ENCODE peak calls at places on chromosomes 16 and 17, in nine cellular contexts. Q is stimulated activated CD4-positive, alpha-beta T cell treated with anti-CD3 and anti-CD28 coated beads, TNF-alpha, amount 100 ng/mL, for 48 hours; R is EL; B is GM10248; T is body of pancreas; H is mucosa of gallbladder; G is LHCN-M2; D is activated naive CD4-positive, alpha-beta T cell treated with Interleukin-2 at 50 U/mL for 16 hours; A is NCI-H2171. X is an unnamed sample.

GRCh38 chr16:56233795-56234566 is 42.7 kb downstream of the GNAO1 start:
- DNase-seq in Q (no peak), R (no peak), B (no peak), T (no peak), H (no peak), G (no peak), D (no peak), A (no peak), X (no peak)

GRCh38 chr17:9472094-9472493 is 103.5 kb downstream of the STX8 start:
- DNase-seq in Q (no peak), R (peak; percentile 40), B (no peak), T (no peak), H (no peak), G (peak; percentile 75), D (no peak), A (no peak), X (no peak)

GRCh38 chr16:53417011-53417410 is 17.3 kb upstream of the RBL2 start:
- DNase-seq in Q (no peak), R (peak; percentile 2), B (no peak), T (no peak), H (no peak), G (peak; percentile 24), D (no peak), A (no peak), X (no peak)

GRCh38 chr17:4509402-4509801 is 10.7 kb downstream of the SPNS2 start:
- DNase-seq in Q (no peak), R (no peak), B (peak; percentile 65), T (peak; percentile 44), H (peak; percentile 48), G (no peak), D (peak; percentile 20), A (no peak), X (no peak)

GRCh38 chr16:67864594-67864993 is 8.3 kb upstream of the EDC4 start:
- DNase-seq in Q (no peak), R (no peak), B (no peak), T (no peak), H (no peak), G (no peak), D (no peak), A (no peak), X (no peak)

GRCh38 chr17:73393381-73393780 is 81.6 kb upstream of the CDC42EP4 start:
- DNase-seq in Q (no peak), R (no peak), B (no peak), T (no peak), H (no peak), G (no peak), D (no peak), A (no peak), X (no peak)

GRCh38 chr16:24409045-24409444 is 130.3 kb upstream of the RBBP6 start:
- DNase-seq in Q (no peak), R (no peak), B (peak; percentile 21), T (no peak), H (no peak), G (no peak), D (no peak), A (no peak), X (no peak)

GRCh38 chr16:75620326-75621169 is 2.5 kb downstream of the ADAT1 start:
- DNase-seq in Q (no peak), R (no peak), B (no peak), T (no peak), H (no peak), G (no peak), D (peak; percentile 63), A (no peak), X (no peak)

GRCh38 chr16:31476305-31477219 is 4.6 kb downstream of the TGFB1I1 start:
- DNase-seq in Q (peak; percentile 98), R (no peak), B (peak; percentile 90), T (peak; percentile 90), H (peak; percentile 72), G (no peak), D (peak; percentile 87), A (no peak), X (no peak)

GRCh38 chr16:85554791-85555548 is 58.2 kb upstream of the GSE1 start:
- DNase-seq in Q (peak; percentile 43), R (peak; percentile 82), B (peak; percentile 75), T (peak; percentile 63), H (peak; percentile 45), G (peak; percentile 64), D (peak; percentile 66), A (no peak), X (no peak)

GRCh38 chr16:81500833-81501521 is 56.4 kb downstream of the CMIP start:
- DNase-seq in Q (no peak), R (peak; percentile 95), B (no peak), T (no peak), H (no peak), G (peak; percentile 55), D (no peak), A (no peak), X (no peak)

GRCh38 chr17:49104511-49105074 is 28.0 kb upstream of the B4GALNT2 start:
- DNase-seq in Q (no peak), R (peak; percentile 75), B (no peak), T (no peak), H (no peak), G (peak; percentile 44), D (no peak), A (no peak), X (no peak)

GRCh38 chr17:32798938-32799337 is 78.0 kb downstream of the MYO1D start:
- DNase-seq in Q (no peak), R (no peak), B (no peak), T (no peak), H (no peak), G (no peak), D (no peak), A (no peak), X (no peak)

GRCh38 chr17:8925808-8926207 is 39.7 kb downstream of the PIK3R5 start:
- DNase-seq in Q (no peak), R (no peak), B (no peak), T (no peak), H (no peak), G (no peak), D (no peak), A (no peak), X (no peak)